ENCODE peak calls at places on chromosome X, in eight cellular contexts. U, T, X, E, G, B, H and R are unnamed samples.

GRCh38 chrX:75784689-75785491 is at the start of gene MAGEE2:
- DNase-seq in U (no peak), T (peak), X (no peak), E (no peak), G (no peak), B (peak), H (no peak), R (no peak)

GRCh38 chrX:40358994-40359393 is 221.8 kb upstream of the ATP6AP2 start:
- DNase-seq in U (no peak), T (no peak), X (no peak), E (no peak), G (no peak), B (no peak), H (no peak), R (no peak)

GRCh38 chrX:132480581-132481203 is 8.1 kb downstream of the MBNL3 start:
- DNase-seq in U (no peak), T (no peak), X (peak), E (peak), G (no peak), B (peak), H (no peak), R (peak)

GRCh38 chrX:153370293-153371055 is 30.7 kb downstream of the PNMA6E start:
- DNase-seq in U (no peak), T (no peak), X (no peak), E (peak), G (no peak), B (peak), H (no peak), R (no peak)

GRCh38 chrX:13293700-13294099 is 26.2 kb downstream of the ATXN3L start:
- DNase-seq in U (no peak), T (no peak), X (no peak), E (no peak), G (no peak), B (no peak), H (no peak), R (no peak)

GRCh38 chrX:33855251-33855650 is 276.9 kb downstream of the FAM47A start:
- DNase-seq in U (no peak), T (no peak), X (no peak), E (no peak), G (no peak), B (no peak), H (no peak), R (no peak)

GRCh38 chrX:119055650-119056049 is 17.1 kb upstream of the CT47C1 start:
- DNase-seq in U (no peak), T (no peak), X (no peak), E (peak), G (no peak), B (no peak), H (no peak), R (no peak)

GRCh38 chrX:64204701-64205440 is 637 bp downstream of the AMER1 start:
- DNase-seq in U (no peak), T (no peak), X (peak), E (peak), G (no peak), B (peak), H (peak), R (no peak)

GRCh38 chrX:87571965-87572364 is 54.4 kb downstream of the KLHL4 start:
- DNase-seq in U (no peak), T (no peak), X (no peak), E (peak), G (no peak), B (no peak), H (no peak), R (no peak)

GRCh38 chrX:103012945-103013344 is 51.0 kb downstream of the BEX1 start:
- DNase-seq in U (no peak), T (no peak), X (no peak), E (no peak), G (no peak), B (no peak), H (no peak), R (no peak)